ENCODE peak calls at places on chromosomes 3 and 15, in five cellular contexts. I, J, G, S and R are unnamed samples.

GRCh38 chr3:51280171-51280570 is 104.9 kb upstream of the MANF start:
- DNase-seq in S (no peak), G (no peak), J (no peak), I (no peak), R (no peak)

GRCh38 chr3:125684199-125684598 is 88.9 kb upstream of the OSBPL11 start:
- DNase-seq in G (peak), I (no peak), J (peak), S (no peak), R (no peak)

GRCh38 chr15:59172289-59172901 is 34.2 kb upstream of the LDHAL6B start:
- DNase-seq in S (no peak), J (no peak), G (no peak), I (no peak), R (no peak)

GRCh38 chr3:89216021-89216739 is 108.8 kb downstream of the EPHA3 start:
- DNase-seq in I (no peak), J (no peak), S (no peak), G (no peak), R (no peak)

GRCh38 chr3:16928386-16929132 is 43.8 kb downstream of the PLCL2 start:
- DNase-seq in S (no peak), G (no peak), I (no peak), J (no peak), R (no peak)

GRCh38 chr3:85652322-85652721 is 693.5 kb downstream of the CADM2 start:
- DNase-seq in S (no peak), G (no peak), J (no peak), I (no peak), R (no peak)

GRCh38 chr3:197953881-197954280 is 3.9 kb downstream of the RPL35A start:
- DNase-seq in I (no peak), G (no peak), S (no peak), J (no peak), R (no peak)

GRCh38 chr3:71658131-71658530 is 67.1 kb downstream of the EIF4E3 start:
- DNase-seq in G (no peak), J (peak), S (peak), I (no peak), R (no peak)

GRCh38 chr3:190266265-190266914 is 55.9 kb downstream of the CLDN1 start:
- DNase-seq in G (no peak), J (no peak), I (no peak), S (no peak), R (no peak)

GRCh38 chr3:47613723-47614122 is 35.1 kb upstream of the CSPG5 start:
- DNase-seq in I (no peak), S (no peak), J (no peak), G (no peak), R (no peak)